ENCODE peak calls at places on chromosome X, in eight cellular contexts. S is cardiac fibroblast, H is fibroblast of pulmonary artery, T is OCI-LY7, X is ascending aorta, L is PC-9, P is right cardiac atrium, J is fibroblast of lung. I is an unnamed sample.
A peak's percentile ranks its signal among the peaks of the same experiment; 100 is the strongest.

GRCh38 chrX:107619836-107620235 is 8.5 kb upstream of the PRPS1 start:
- DNase-seq in X (no peak), J (no peak), H (peak; percentile 25), S (peak; percentile 20), T (no peak), L (no peak), P (no peak), I (no peak)

GRCh38 chrX:78595901-78596502 is 63.1 kb downstream of the RTL3 start:
- DNase-seq in X (no peak), H (peak; percentile 21), L (no peak), S (peak; percentile 18), J (no peak), P (no peak), T (peak; percentile 13), I (no peak)

GRCh38 chrX:131791608-131792355 is 231.3 kb upstream of the STK26 start:
- DNase-seq in X (no peak), H (no peak), P (no peak), S (no peak), J (no peak), L (no peak), T (no peak), I (no peak)

GRCh38 chrX:10158279-10158939 is 1.6 kb downstream of the CLCN4 start:
- DNase-seq in L (peak; percentile 37), X (no peak), T (peak; percentile 68), H (no peak), J (no peak), S (no peak), P (no peak), I (no peak)

GRCh38 chrX:73556159-73556558 is 6.8 kb upstream of the CHIC1 start:
- DNase-seq in S (no peak), P (no peak), T (no peak), L (no peak), X (no peak), J (no peak), H (no peak), I (no peak)

GRCh38 chrX:30635630-30636029 is 17.6 kb upstream of the GK start:
- DNase-seq in L (no peak), X (no peak), J (no peak), S (peak; percentile 24), T (peak; percentile 18), H (peak; percentile 35), P (no peak), I (no peak)

GRCh38 chrX:97446298-97446882 is 562.7 kb downstream of the RPA4 start:
- DNase-seq in L (no peak), T (peak; percentile 6), H (peak; percentile 22), P (no peak), J (peak; percentile 5), S (peak; percentile 10), X (no peak), I (no peak)

GRCh38 chrX:134926864-134927263 is 63.9 kb upstream of the SMIM10 start:
- DNase-seq in P (no peak), L (no peak), X (no peak), S (no peak), J (no peak), H (no peak), T (no peak), I (no peak)

GRCh38 chrX:119194631-119195030 is 41.5 kb upstream of the PGRMC1 start:
- DNase-seq in J (peak; percentile 13), S (peak; percentile 39), P (no peak), X (no peak), H (peak; percentile 52), L (no peak), T (no peak), I (no peak)

DNA sequence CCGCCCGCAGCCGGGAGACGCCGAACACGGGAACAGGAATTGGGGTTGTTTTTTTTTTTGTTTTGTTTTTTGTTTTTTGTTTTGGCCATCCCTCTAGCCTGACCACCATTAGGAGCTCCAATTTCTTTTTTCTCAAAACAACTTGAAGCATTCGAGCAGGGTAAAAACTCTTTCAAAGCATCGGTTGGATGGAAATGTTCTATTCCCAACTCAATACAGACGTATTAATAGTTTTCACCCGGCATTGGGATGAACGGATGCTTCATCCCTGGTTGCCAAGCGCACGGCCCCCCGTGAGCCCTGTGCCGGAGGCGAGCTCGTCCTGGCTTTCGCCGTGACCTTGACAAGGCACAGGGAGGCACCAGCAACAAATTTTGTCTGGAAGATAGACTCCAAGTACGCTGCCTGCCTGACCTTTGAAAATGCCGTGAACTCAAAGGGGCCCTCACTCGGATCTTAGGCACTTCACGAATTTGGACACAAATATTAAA is 352 bp upstream of the MAP3K15 start:
- DNase-seq in J (no peak), T (no peak), H (no peak), P (no peak), L (no peak), X (no peak), S (no peak), I (no peak)
- H3K4me3 ChIP-seq in J (no peak overlapping the region), T (no peak overlapping the region), H (no peak overlapping the region), P (peak overlapping the region; percentile 52), L (peak overlapping the region; percentile 18), X (peak overlapping the region; percentile 44), S (no peak overlapping the region), I (no peak overlapping the region)

DNA sequence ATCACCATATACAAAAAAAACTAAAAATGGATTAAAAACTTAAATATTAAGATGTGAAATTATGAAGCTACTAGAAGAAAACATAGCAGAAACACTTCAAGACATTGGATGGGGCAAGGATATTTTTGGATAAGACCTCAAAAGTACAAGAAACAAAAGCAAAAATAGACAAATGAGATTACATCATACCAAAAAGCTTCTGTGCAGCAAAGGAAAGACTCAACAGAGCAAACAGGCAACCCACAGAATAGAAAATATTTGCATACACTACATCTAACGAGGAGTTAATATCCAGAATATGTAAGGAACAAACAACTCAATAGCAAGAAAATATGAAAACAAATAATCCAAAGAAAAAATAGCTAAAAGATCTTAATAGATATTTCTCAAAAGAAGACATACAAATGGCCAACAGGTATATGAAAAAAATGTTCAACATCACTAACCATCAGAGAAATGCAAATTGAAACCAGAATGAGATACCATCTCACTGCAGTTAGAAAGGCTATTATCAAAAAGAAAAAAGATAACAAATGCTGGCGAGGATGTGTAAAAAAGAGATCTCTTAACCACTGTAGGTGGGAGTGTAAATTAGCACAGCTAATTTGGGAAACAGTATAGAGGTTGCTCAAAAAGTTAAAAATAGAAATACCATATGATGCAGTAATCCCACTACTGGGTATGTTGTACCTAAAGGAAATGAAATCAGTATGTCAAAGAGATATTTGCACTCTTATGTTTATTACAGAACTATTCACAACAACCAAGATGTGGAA is 17.8 kb upstream of the LRCH2 start:
- DNase-seq in X (no peak), L (no peak), S (no peak), T (no peak), H (no peak), P (no peak), J (no peak), I (no peak)
- H3K4me3 ChIP-seq in X (no peak overlapping the region), L (no peak overlapping the region), S (no peak overlapping the region), T (no peak overlapping the region), H (no peak overlapping the region), P (no peak overlapping the region), J (no peak overlapping the region), I (no peak overlapping the region)

GRCh38 chrX:153336128-153336894 is 2.4 kb downstream of the ZNF275 start:
- DNase-seq in H (no peak), S (no peak), X (no peak), T (peak; percentile 54), L (no peak), P (no peak), J (no peak), I (no peak)
- H3K4me3 ChIP-seq in H (no peak overlapping the region), S (no peak overlapping the region), X (no peak overlapping the region), T (peak overlapping the region; percentile 84), L (no peak overlapping the region), P (no peak overlapping the region), J (no peak overlapping the region), I (no peak overlapping the region)

GRCh38 chrX:137032841-137033773 is 688 bp downstream of the GPR101 start:
- DNase-seq in L (no peak), X (no peak), P (no peak), T (no peak), S (no peak), H (no peak), J (no peak), I (no peak)
- H3K4me3 ChIP-seq in L (no peak overlapping the region), X (no peak overlapping the region), P (peak overlapping the region; percentile 65), T (no peak overlapping the region), S (no peak overlapping the region), H (no peak overlapping the region), J (no peak overlapping the region), I (peak overlapping the region; percentile 46)

GRCh38 chrX:13899607-13900006 is 82.7 kb upstream of the GPM6B start:
- DNase-seq in L (no peak), H (peak; percentile 87), J (peak; percentile 88), P (no peak), T (no peak), S (peak; percentile 92), X (peak; percentile 84), I (no peak)
- H3K4me3 ChIP-seq in L (no peak overlapping the region), H (no peak overlapping the region), J (no peak overlapping the region), P (no peak overlapping the region), T (no peak overlapping the region), S (no peak overlapping the region), X (no peak overlapping the region), I (no peak overlapping the region)

I was measured in CD8-positive, alpha-beta memory T cell.